ENCODE peak calls at places on chromosomes 12 and 14, in seven cellular contexts. M, S, E, X, W, C and O are unnamed samples.

GRCh38 chr14:104282332-104283196 is 144.2 kb downstream of the KIF26A start:
- DNase-seq in S (no peak), X (no peak), M (peak; percentile 39), E (no peak), W (no peak), C (no peak), O (no peak)

GRCh38 chr12:12720637-12721250 is 3.6 kb downstream of the CDKN1B start:
- DNase-seq in M (no peak), E (no peak), C (no peak), X (no peak), S (peak; percentile 63), W (peak; percentile 40), O (no peak)

GRCh38 chr14:51145246-51145645 is 50.3 kb upstream of the TRIM9 start:
- DNase-seq in E (no peak), C (no peak), W (no peak), M (no peak), X (no peak), S (no peak), O (no peak)

GRCh38 chr12:45273717-45274271 is 57.9 kb downstream of the ANO6 start:
- DNase-seq in W (peak; percentile 86), M (no peak), S (peak; percentile 44), E (no peak), X (peak; percentile 91), C (peak; percentile 85), O (peak; percentile 37)

GRCh38 chr14:99238234-99238633 is 33.8 kb downstream of the BCL11B start:
- DNase-seq in S (no peak), C (no peak), X (no peak), W (no peak), E (no peak), M (no peak), O (no peak)

GRCh38 chr12:106090586-106091411 is 48.0 kb downstream of the NUAK1 start:
- DNase-seq in W (no peak), S (peak; percentile 39), E (no peak), M (no peak), C (peak; percentile 67), X (no peak), O (no peak)

GRCh38 chr12:87121908-87122307 is 865.7 kb upstream of the MGAT4C start:
- DNase-seq in W (no peak), M (no peak), X (no peak), C (no peak), S (no peak), E (no peak), O (no peak)

GRCh38 chr12:66066071-66066928 is 64.2 kb downstream of the LLPH start:
- DNase-seq in C (no peak), E (no peak), S (peak; percentile 97), M (no peak), X (peak; percentile 18), W (no peak), O (no peak)

GRCh38 chr14:69471436-69471835 is 13.1 kb upstream of the PLEKHD1 start:
- DNase-seq in E (no peak), X (no peak), M (no peak), C (no peak), S (no peak), W (no peak), O (no peak)